ENCODE peak calls at places on chromosomes 11 and 22, in five cellular contexts. One of them, this sample, is unnamed.

GRCh38 chr22:45226681-45227186 is 14.0 kb downstream of the KIAA0930 start:
- DNase-seq in H9: peak
- DNase-seq in mesenchymal stem cell: no peak
- DNase-seq in neuronal stem cell: no peak
- DNase-seq in H1: no peak
- DNase-seq in this sample: no peak

GRCh38 chr11:18294862-18295261 is 27.1 kb downstream of the HPS5 start:
- DNase-seq in H1: no peak
- DNase-seq in H9: no peak
- DNase-seq in neuronal stem cell: no peak
- DNase-seq in mesenchymal stem cell: no peak
- DNase-seq in this sample: no peak

GRCh38 chr11:7905961-7906429 is 25.1 kb downstream of the OR10A6 start:
- DNase-seq in H1: no peak
- DNase-seq in mesenchymal stem cell: no peak
- DNase-seq in neuronal stem cell: no peak
- DNase-seq in H9: peak
- DNase-seq in this sample: peak

GRCh38 chr22:48943567-48944432 is 883.9 kb downstream of the BRD1 start:
- DNase-seq in H9: peak
- DNase-seq in neuronal stem cell: peak
- DNase-seq in H1: peak
- DNase-seq in mesenchymal stem cell: no peak
- DNase-seq in this sample: no peak

GRCh38 chr11:119121811-119122124 is 388 bp downstream of the HINFP start:
- DNase-seq in H1: no peak
- DNase-seq in H9: no peak
- DNase-seq in mesenchymal stem cell: no peak
- DNase-seq in neuronal stem cell: no peak
- DNase-seq in this sample: no peak

GRCh38 chr11:109864834-109865557 is 228.2 kb upstream of the ZC3H12C start:
- DNase-seq in neuronal stem cell: no peak
- DNase-seq in mesenchymal stem cell: peak
- DNase-seq in H1: no peak
- DNase-seq in H9: no peak
- DNase-seq in this sample: peak

GRCh38 chr11:17985517-17985916 is 27.3 kb downstream of the SERGEF start:
- DNase-seq in H9: no peak
- DNase-seq in mesenchymal stem cell: no peak
- DNase-seq in H1: no peak
- DNase-seq in neuronal stem cell: no peak
- DNase-seq in this sample: no peak

GRCh38 chr11:2206291-2206690 is 34.7 kb upstream of the TH start:
- DNase-seq in mesenchymal stem cell: no peak
- DNase-seq in neuronal stem cell: no peak
- DNase-seq in H1: no peak
- DNase-seq in H9: peak
- DNase-seq in this sample: no peak

GRCh38 chr11:47714554-47715081 is 551 bp downstream of the AGBL2 start:
- DNase-seq in mesenchymal stem cell: peak
- DNase-seq in neuronal stem cell: peak
- DNase-seq in H9: no peak
- DNase-seq in H1: no peak
- DNase-seq in this sample: no peak

GRCh38 chr22:36536717-36537116 is 7.8 kb upstream of the EIF3D start:
- DNase-seq in neuronal stem cell: no peak
- DNase-seq in H1: no peak
- DNase-seq in mesenchymal stem cell: no peak
- DNase-seq in H9: peak
- DNase-seq in this sample: no peak

GRCh38 chr11:25435197-25435596 is 896.7 kb upstream of the ANO3 start:
- DNase-seq in H9: no peak
- DNase-seq in neuronal stem cell: no peak
- DNase-seq in H1: no peak
- DNase-seq in mesenchymal stem cell: no peak
- DNase-seq in this sample: no peak

GRCh38 chr11:65375012-65375411 is 7.4 kb downstream of the SLC25A45 start:
- DNase-seq in H1: no peak
- DNase-seq in neuronal stem cell: no peak
- DNase-seq in H9: no peak
- DNase-seq in mesenchymal stem cell: no peak
- DNase-seq in this sample: no peak

GRCh38 chr11:35629914-35630313 is 11.7 kb downstream of the FJX1 start:
- DNase-seq in mesenchymal stem cell: peak
- DNase-seq in neuronal stem cell: no peak
- DNase-seq in H9: no peak
- DNase-seq in H1: no peak
- DNase-seq in this sample: peak

GRCh38 chr11:47108214-47108613 is 68.5 kb downstream of the ARFGAP2 start:
- DNase-seq in mesenchymal stem cell: peak
- DNase-seq in H9: no peak
- DNase-seq in H1: no peak
- DNase-seq in neuronal stem cell: no peak
- DNase-seq in this sample: no peak

GRCh38 chr11:42524534-42525227 is 787.1 kb upstream of the API5 start:
- DNase-seq in H1: peak
- DNase-seq in H9: peak
- DNase-seq in neuronal stem cell: peak
- DNase-seq in mesenchymal stem cell: peak
- DNase-seq in this sample: peak

GRCh38 chr22:44797181-44797720 is 44.9 kb downstream of the ARHGAP8 start:
- DNase-seq in H9: no peak
- DNase-seq in neuronal stem cell: no peak
- DNase-seq in mesenchymal stem cell: no peak
- DNase-seq in H1: no peak
- DNase-seq in this sample: no peak

GRCh38 chr11:102239906-102240305 is 77.4 kb upstream of the BIRC3 start:
- DNase-seq in H9: no peak
- DNase-seq in neuronal stem cell: no peak
- DNase-seq in mesenchymal stem cell: no peak
- DNase-seq in H1: no peak
- DNase-seq in this sample: no peak

GRCh38 chr11:75566763-75567279 is 4.8 kb downstream of the SERPINH1 start:
- DNase-seq in H9: no peak
- DNase-seq in H1: no peak
- DNase-seq in neuronal stem cell: no peak
- DNase-seq in mesenchymal stem cell: no peak
- DNase-seq in this sample: no peak

GRCh38 chr11:105937738-105938137 is 84.3 kb downstream of the MSANTD4 start:
- DNase-seq in neuronal stem cell: no peak
- DNase-seq in H9: no peak
- DNase-seq in H1: no peak
- DNase-seq in mesenchymal stem cell: peak
- DNase-seq in this sample: no peak

GRCh38 chr11:7592706-7593105 is 78.9 kb downstream of the PPFIBP2 start:
- DNase-seq in H1: no peak
- DNase-seq in H9: no peak
- DNase-seq in mesenchymal stem cell: peak
- DNase-seq in neuronal stem cell: no peak
- DNase-seq in this sample: peak

GRCh38 chr11:61959678-61960077 is 7.8 kb downstream of the FTH1 start:
- DNase-seq in H9: no peak
- DNase-seq in neuronal stem cell: no peak
- DNase-seq in mesenchymal stem cell: no peak
- DNase-seq in H1: no peak
- DNase-seq in this sample: no peak

GRCh38 chr22:29747832-29748231 is 19.0 kb downstream of the ZMAT5 start:
- DNase-seq in neuronal stem cell: no peak
- DNase-seq in mesenchymal stem cell: no peak
- DNase-seq in H9: no peak
- DNase-seq in H1: no peak
- DNase-seq in this sample: no peak

GRCh38 chr22:36075230-36075629 is 46.6 kb upstream of the RBFOX2 start:
- DNase-seq in mesenchymal stem cell: no peak
- DNase-seq in H9: no peak
- DNase-seq in H1: no peak
- DNase-seq in neuronal stem cell: no peak
- DNase-seq in this sample: no peak

GRCh38 chr11:75795276-75796090 is 19.5 kb upstream of the UVRAG start:
- DNase-seq in neuronal stem cell: no peak
- DNase-seq in H9: no peak
- DNase-seq in H1: no peak
- DNase-seq in mesenchymal stem cell: no peak
- DNase-seq in this sample: no peak

GRCh38 chr11:65444314-65445051 is 21.9 kb downstream of the NEAT1 start:
- DNase-seq in mesenchymal stem cell: peak
- DNase-seq in H1: no peak
- DNase-seq in H9: no peak
- DNase-seq in neuronal stem cell: no peak
- DNase-seq in this sample: no peak

GRCh38 chr11:128488471-128488870 is 98.9 kb downstream of the ETS1 start:
- DNase-seq in neuronal stem cell: no peak
- DNase-seq in mesenchymal stem cell: peak
- DNase-seq in H9: no peak
- DNase-seq in H1: no peak
- DNase-seq in this sample: no peak

GRCh38 chr11:73325036-73325981 is 17.2 kb downstream of the ARHGEF17 start:
- DNase-seq in mesenchymal stem cell: peak
- DNase-seq in neuronal stem cell: no peak
- DNase-seq in H1: no peak
- DNase-seq in H9: no peak
- DNase-seq in this sample: peak

GRCh38 chr11:81913793-81914192 is 819.9 kb downstream of the FAM181B start:
- DNase-seq in H1: no peak
- DNase-seq in neuronal stem cell: no peak
- DNase-seq in H9: no peak
- DNase-seq in mesenchymal stem cell: no peak
- DNase-seq in this sample: no peak

GRCh38 chr11:19200410-19201201 is 1.2 kb downstream of the CSRP3 start:
- DNase-seq in H9: no peak
- DNase-seq in mesenchymal stem cell: no peak
- DNase-seq in neuronal stem cell: no peak
- DNase-seq in H1: no peak
- DNase-seq in this sample: no peak

GRCh38 chr11:27081056-27081455 is 40.4 kb downstream of the BBOX1 start:
- DNase-seq in mesenchymal stem cell: no peak
- DNase-seq in H9: no peak
- DNase-seq in neuronal stem cell: no peak
- DNase-seq in H1: no peak
- DNase-seq in this sample: no peak

GRCh38 chr11:32118025-32118974 is 27.4 kb downstream of the RCN1 start:
- DNase-seq in neuronal stem cell: no peak
- DNase-seq in H9: no peak
- DNase-seq in mesenchymal stem cell: peak
- DNase-seq in H1: no peak
- DNase-seq in this sample: peak

DNA sequence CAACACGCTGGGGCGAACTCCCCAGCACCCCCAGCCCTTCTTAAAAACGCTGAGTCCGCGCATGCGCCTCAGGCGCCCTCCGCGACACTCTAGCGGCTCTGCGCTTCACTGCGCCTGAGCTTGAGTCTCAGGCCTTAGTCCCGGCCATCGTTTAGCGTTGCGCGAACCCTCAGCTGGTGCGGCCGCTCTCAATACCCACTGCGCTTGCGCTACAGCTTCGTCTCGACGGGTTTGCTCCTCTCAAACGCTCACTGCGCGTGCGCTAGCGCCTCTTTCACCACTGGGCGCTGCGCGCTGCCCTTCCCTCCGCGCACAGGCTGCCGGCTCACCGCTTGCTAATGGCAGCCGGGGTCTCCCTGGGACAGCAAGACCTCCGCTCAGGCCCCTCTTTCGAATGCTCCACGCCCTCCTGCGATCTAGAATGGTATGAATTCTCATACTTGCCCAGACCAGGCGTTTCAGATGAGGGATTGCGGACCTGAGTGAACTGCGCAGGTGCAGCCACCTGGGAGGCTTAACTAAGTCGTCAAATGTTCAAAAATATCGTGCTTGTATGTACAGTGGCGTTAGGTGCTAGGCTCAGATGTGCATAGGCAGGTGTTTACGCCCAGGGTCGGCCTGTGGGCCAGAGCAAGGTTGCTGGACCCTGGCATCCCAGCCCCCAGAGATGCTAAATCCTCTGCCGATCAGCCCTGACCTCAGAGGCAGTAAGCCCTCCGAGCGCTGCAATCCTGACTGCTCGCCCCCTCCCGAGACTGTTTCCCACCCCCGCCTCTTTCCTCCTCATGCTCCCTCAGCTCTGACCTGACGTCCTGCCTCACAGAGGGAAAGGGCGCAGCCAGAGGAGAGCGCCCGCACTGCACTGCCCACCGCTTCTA is at the start of gene SLC2A11:
- DNase-seq in H1: peak
- DNase-seq in neuronal stem cell: peak
- DNase-seq in H9: peak
- DNase-seq in mesenchymal stem cell: peak
- DNase-seq in this sample: peak
- H2BK12ac ChIP-seq in H1: peak
- H2BK12ac ChIP-seq in neuronal stem cell: no peak
- H2BK12ac ChIP-seq in H9: no peak
- H2BK12ac ChIP-seq in mesenchymal stem cell: no peak
- H2BK12ac ChIP-seq in this sample: peak

GRCh38 chr11:59981106-59981770 is 17.4 kb downstream of the OOSP4A start:
- DNase-seq in H1: no peak
- DNase-seq in mesenchymal stem cell: no peak
- DNase-seq in neuronal stem cell: no peak
- DNase-seq in H9: no peak
- DNase-seq in this sample: no peak
- H2BK12ac ChIP-seq in H1: no peak
- H2BK12ac ChIP-seq in mesenchymal stem cell: no peak
- H2BK12ac ChIP-seq in neuronal stem cell: no peak
- H2BK12ac ChIP-seq in H9: no peak
- H2BK12ac ChIP-seq in this sample: no peak

DNA sequence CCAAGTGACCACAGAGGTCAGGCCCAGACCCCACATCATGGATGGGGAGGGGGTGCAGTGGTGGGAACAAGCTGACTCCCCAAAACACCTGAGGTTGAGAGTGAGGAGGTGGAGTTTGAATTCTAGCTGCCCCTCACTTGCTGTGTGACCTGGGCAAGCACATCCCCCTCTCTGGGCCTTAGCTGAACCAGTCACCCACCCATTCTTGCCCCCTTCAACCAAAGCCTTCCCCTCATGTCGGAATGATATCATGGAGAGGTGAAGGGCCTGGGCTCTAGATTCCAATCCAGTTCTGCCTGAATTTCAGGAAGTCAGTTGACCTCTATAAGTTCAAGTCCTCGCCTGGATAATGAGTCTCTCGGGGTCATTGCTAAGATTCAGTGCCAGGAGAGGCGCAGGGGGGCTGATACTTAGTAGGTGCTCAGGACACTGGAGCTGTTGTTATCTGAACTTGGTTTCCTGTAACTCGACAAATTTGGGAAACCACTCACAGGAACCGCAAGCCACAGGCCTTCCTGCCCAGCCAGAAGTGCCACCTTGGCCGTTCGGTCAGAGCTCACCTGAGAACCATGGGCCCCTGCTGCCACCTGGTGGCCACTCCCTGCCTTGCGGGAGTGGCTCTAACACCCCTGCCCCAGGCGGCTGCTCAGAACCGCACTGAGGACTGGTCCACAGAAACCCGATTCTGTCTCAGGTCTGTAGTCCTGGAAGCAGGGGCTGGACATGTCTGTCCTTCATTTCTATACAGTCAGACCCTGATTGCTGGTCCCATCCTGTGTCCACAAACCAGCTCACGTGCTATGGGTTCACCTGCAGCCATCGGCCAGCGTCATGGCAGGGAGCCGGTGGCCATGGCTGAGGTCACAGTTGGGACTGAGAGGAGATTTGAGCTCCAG is 6.9 kb downstream of the CDC42EP1 start:
- DNase-seq in neuronal stem cell: peak
- DNase-seq in mesenchymal stem cell: peak
- DNase-seq in H1: no peak
- DNase-seq in H9: peak
- DNase-seq in this sample: peak
- H2BK12ac ChIP-seq in neuronal stem cell: no peak
- H2BK12ac ChIP-seq in mesenchymal stem cell: no peak
- H2BK12ac ChIP-seq in H1: peak
- H2BK12ac ChIP-seq in H9: no peak
- H2BK12ac ChIP-seq in this sample: no peak

GRCh38 chr11:14203392-14203791 is 155.6 kb downstream of the RRAS2 start:
- DNase-seq in mesenchymal stem cell: no peak
- DNase-seq in neuronal stem cell: no peak
- DNase-seq in H1: no peak
- DNase-seq in H9: no peak
- DNase-seq in this sample: no peak
- H2BK12ac ChIP-seq in mesenchymal stem cell: no peak
- H2BK12ac ChIP-seq in neuronal stem cell: no peak
- H2BK12ac ChIP-seq in H1: no peak
- H2BK12ac ChIP-seq in H9: no peak
- H2BK12ac ChIP-seq in this sample: no peak